ENCODE peak calls at places on chromosomes 1 and 21, in six cellular contexts. M, F, I, X, O and N are unnamed samples.

GRCh38 chr1:158969855-158970254 is 38.5 kb downstream of the PYHIN1 start:
- DNase-seq in I (no peak), M (no peak), X (no peak), O (no peak), F (no peak), N (no peak)

GRCh38 chr1:197672347-197672746 is 102.9 kb downstream of the DENND1B start:
- DNase-seq in M (no peak), X (no peak), O (no peak), F (no peak), I (no peak), N (no peak)

GRCh38 chr1:30385246-30385940 is 338.0 kb downstream of the MATN1 start:
- DNase-seq in M (no peak), X (no peak), I (peak), O (no peak), F (no peak), N (peak)

GRCh38 chr1:32349211-32349708 is 13.0 kb downstream of the FAM229A start:
- DNase-seq in X (no peak), O (no peak), M (no peak), I (peak), F (no peak), N (peak)

GRCh38 chr1:229624906-229625871 is 733 bp downstream of the TAF5L start:
- DNase-seq in I (peak), X (peak), M (no peak), O (peak), F (no peak), N (peak)

GRCh38 chr1:174023438-174023837 is 1.3 kb upstream of the RC3H1 start:
- DNase-seq in X (no peak), F (no peak), O (no peak), M (peak), I (no peak), N (no peak)

GRCh38 chr1:4801192-4801924 is 146.9 kb downstream of the AJAP1 start:
- DNase-seq in O (no peak), M (no peak), F (no peak), I (peak), X (no peak), N (peak)

GRCh38 chr1:190177555-190177954 is 300.1 kb downstream of the BRINP3 start:
- DNase-seq in I (no peak), M (no peak), X (no peak), F (no peak), O (no peak), N (no peak)

GRCh38 chr1:69321311-69321710 is 246.4 kb upstream of the LRRC7 start:
- DNase-seq in O (no peak), I (no peak), M (no peak), X (no peak), F (no peak), N (no peak)

GRCh38 chr1:87330201-87330953 is 1.7 kb downstream of the LMO4 start:
- DNase-seq in X (no peak), I (peak), O (no peak), F (no peak), M (no peak), N (peak)

GRCh38 chr1:64851664-64852063 is 106.8 kb downstream of the RAVER2 start:
- DNase-seq in O (no peak), X (no peak), I (no peak), M (no peak), F (no peak), N (no peak)

GRCh38 chr1:110339427-110340206 is 440 bp downstream of the RBM15 start:
- DNase-seq in I (no peak), O (no peak), F (no peak), M (no peak), X (peak), N (no peak)

GRCh38 chr1:32353886-32354570 is 8.3 kb downstream of the FAM229A start:
- DNase-seq in F (no peak), X (no peak), O (no peak), M (no peak), I (peak), N (no peak)

GRCh38 chr21:28742527-28742926 is 250.2 kb downstream of the LTN1 start:
- DNase-seq in X (no peak), O (no peak), I (no peak), F (no peak), M (no peak), N (no peak)

GRCh38 chr1:154191990-154192450 is at the start of gene TPM3:
- DNase-seq in F (no peak), M (no peak), I (no peak), X (no peak), O (no peak), N (no peak)

GRCh38 chr1:174874337-174875053 is 125.3 kb upstream of the CACYBP start:
- DNase-seq in X (no peak), F (peak), M (no peak), O (no peak), I (no peak), N (no peak)

GRCh38 chr1:50562106-50562505 is 138.9 kb upstream of the DMRTA2 start:
- DNase-seq in M (no peak), I (no peak), F (no peak), X (no peak), O (no peak), N (no peak)

GRCh38 chr1:177119311-177119710 is 45.2 kb downstream of the ASTN1 start:
- DNase-seq in X (no peak), O (peak), I (no peak), F (no peak), M (no peak), N (no peak)

DNA sequence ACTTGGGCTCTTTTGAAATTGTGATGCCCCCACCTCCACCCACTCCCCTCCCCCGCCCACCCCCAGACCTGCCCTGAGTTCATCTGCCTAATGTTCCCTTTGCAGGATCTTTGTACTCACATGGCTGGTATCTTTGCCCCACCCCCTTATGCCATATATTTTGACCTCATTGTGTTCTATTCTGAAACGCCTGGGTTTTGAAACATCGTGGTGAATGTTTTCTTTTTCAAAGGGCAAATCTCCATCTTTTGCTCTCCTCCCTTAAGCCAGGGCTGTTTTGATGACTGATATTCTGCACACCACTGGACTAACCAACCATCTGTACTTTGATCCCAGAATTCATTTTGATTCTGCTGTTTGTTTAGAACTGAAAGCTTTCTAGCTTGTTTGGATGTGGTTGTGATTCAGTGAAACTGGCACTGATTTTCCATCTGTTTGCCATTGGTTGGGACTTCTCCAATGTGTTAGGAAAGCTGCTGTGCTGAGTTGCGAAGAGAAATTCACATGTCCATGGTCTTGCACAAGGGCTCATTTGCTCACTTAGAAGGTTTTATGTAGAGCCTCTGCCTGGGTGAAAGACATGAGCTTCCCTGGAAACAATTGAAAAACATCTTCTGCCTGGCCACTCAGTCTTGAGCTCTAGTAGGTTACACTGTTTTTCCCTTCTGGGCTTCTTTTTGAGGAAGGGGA is 16.5 kb downstream of the SMAP2 start:
- DNase-seq in I (peak), O (no peak), F (no peak), X (no peak), M (no peak), N (no peak)
- TF ChIP-seq POLR2AphosphoS5 in I (peak), O (peak), F (peak), X (no peak), M (no peak), N (no peak)

DNA sequence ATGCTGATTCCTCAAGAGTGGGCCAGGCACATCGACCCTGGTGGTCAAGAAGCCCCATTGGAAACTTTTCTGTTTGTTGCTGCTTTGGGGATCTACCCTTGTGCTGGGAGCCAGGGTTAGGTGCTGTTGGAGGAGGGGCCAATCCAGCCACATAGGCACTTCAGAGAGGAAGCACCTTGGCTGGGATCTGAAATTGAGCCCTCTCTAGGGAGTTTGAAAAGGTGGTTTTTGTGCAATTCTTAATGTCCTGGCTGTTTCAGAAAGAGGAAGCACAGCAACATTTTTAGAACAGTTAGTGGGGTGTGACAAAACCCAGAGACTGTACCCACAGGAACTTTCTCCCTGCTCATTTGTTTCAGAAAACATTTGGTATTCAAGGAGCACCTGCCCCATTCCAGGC is 17.2 kb upstream of the BEND5 start:
- DNase-seq in M (no peak), O (no peak), X (no peak), I (no peak), F (peak), N (peak)
- TF ChIP-seq POLR2AphosphoS5 in M (no peak), O (no peak), X (no peak), I (no peak), F (no peak), N (no peak)

GRCh38 chr1:196558424-196558823 is 49.8 kb downstream of the KCNT2 start:
- DNase-seq in F (no peak), X (no peak), M (no peak), O (no peak), I (no peak), N (no peak)
- TF ChIP-seq POLR2AphosphoS5 in F (no peak), X (no peak), M (no peak), O (no peak), I (no peak), N (no peak)

DNA sequence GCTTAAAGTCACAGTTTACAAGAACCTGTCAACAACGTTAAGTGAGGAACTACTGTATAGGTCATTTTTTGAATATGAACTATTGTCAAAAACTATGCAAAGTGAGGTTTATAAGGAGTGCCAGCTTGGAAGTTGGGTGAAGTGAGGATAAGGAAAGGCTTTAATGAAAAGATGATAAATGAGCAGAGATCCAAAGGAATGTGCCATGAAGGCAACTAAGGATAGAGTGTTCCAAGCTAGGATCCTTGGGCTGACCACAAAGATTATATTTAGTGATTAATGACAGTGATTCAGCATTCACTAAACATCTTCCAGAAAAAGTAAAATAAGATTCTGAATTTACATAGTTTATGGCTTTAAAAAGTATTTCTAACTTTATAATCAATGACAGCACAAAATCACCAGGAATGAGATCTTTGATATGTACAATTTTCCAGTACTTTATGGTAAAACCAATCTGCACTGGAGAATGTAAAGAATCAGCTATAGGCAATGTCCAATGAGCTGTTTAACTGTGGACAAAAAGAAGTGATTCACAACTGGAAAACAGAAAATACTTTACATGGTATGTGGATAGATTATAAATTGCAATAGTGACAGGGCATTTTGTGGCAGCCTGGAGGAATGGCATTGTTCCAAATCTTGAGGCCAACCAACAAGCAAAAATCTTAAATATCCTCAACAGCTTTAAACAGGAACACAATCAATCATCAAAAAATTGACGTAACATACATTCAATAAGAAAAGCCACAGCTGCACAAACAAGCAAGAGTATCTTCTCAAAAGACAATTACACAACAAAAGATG is 91.2 kb upstream of the KCTD3 start:
- DNase-seq in M (no peak), X (no peak), F (no peak), O (no peak), I (no peak), N (no peak)
- TF ChIP-seq POLR2AphosphoS5 in M (no peak), X (no peak), F (no peak), O (no peak), I (no peak), N (no peak)

DNA sequence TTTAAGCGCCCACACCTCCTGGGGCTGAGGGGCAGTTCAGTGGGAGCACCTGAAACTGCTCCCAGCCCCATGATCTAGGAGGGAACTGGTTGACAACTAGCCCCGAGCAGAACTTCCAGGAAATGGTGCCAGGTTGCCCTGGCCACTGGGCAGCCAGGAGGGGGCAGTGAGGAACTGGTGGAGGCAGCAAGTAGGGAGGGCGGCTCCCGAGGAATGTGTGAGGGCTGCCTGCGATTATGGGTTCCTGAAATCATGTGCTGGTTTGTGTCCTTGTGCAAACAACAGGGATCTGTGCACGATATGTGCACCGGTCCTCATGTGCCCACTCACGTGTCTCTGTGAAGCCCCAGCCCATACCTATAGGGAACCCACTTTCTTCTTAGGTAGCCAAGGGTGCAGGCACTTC is 9.9 kb downstream of the GPR3 start:
- DNase-seq in X (no peak), I (peak), O (peak), M (no peak), F (no peak), N (peak)
- TF ChIP-seq POLR2AphosphoS5 in X (peak), I (peak), O (peak), M (no peak), F (peak), N (peak)

DNA sequence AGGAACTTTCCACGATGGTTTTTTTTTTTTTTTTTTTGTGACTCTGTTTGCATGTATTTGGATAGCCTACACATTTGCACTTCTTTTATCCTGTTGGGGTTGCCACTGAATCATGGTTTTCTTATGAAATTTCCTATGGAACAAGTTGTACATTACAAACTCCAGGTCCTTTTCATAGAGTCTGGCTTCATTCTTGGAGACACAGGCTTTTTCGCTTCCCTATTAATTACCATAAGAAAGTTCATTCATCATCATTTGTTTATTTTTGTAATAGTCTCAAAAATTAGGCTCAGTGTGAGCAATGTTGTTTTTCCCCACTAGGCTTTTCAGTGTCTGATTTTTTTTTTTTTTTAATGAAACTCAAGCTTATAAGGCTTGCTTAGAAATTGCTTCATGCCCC is 179.4 kb downstream of the FMN2 start:
- DNase-seq in O (no peak), M (no peak), F (no peak), X (no peak), I (no peak), N (no peak)
- TF ChIP-seq POLR2AphosphoS5 in O (no peak), M (no peak), F (no peak), X (no peak), I (no peak), N (no peak)

GRCh38 chr1:1874901-1875300 is 16.0 kb downstream of the GNB1 start:
- DNase-seq in I (no peak), M (no peak), X (no peak), O (no peak), F (no peak), N (peak)

GRCh38 chr1:1875932-1876331 is 15.0 kb downstream of the GNB1 start:
- DNase-seq in X (no peak), M (no peak), O (no peak), I (no peak), F (no peak), N (peak)

GRCh38 chr1:1873186-1873585 is 17.7 kb downstream of the GNB1 start:
- DNase-seq in X (no peak), F (no peak), M (no peak), I (no peak), O (no peak), N (peak)

GRCh38 chr1:1877852-1878436 is 12.9 kb downstream of the GNB1 start:
- DNase-seq in M (no peak), I (no peak), F (no peak), X (no peak), O (no peak), N (peak)

DNA sequence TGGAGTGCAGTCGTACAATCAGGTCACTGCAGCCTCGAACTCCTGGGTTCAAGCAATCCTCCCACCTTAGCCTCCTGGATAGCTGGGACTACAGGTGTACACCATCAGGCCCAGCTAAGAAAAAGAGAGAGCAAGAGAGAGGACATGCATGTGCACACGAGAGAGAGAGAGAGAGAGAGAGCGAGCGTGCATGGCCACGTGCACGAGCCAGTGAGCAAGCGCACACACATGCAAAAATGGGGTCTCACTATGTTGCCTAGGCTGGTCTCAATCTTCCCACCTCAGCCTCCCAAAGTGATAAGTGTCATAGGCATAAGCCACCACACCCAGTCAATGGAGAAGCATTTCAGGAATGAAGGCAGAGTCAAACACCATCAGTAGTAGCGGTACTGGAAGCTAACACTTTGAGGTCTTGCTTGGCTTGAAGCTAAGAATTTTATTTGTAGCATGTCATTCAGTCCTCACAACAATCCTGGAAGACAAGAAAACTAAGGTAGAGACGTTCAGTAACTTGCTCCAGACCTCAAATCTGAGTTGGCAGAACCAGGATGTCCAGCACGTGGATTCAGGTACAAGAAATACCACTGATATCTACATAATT is 14.5 kb downstream of the GNB1 start:
- DNase-seq in O (no peak), X (no peak), F (no peak), I (no peak), M (no peak), N (peak)
- TF ChIP-seq POLR2AphosphoS5 in O (no peak), X (no peak), F (peak), I (no peak), M (no peak), N (peak)

GRCh38 chr1:101262601-101263348 is 26.0 kb downstream of the S1PR1 start:
- DNase-seq in O (peak), F (no peak), X (no peak), I (no peak), M (no peak), N (no peak)
- TF ChIP-seq POLR2AphosphoS5 in O (no peak), F (no peak), X (no peak), I (no peak), M (no peak), N (no peak)

GRCh38 chr1:184535191-184535970 is 148.6 kb downstream of the C1orf21 start:
- DNase-seq in O (no peak), X (no peak), I (no peak), M (no peak), F (no peak), N (no peak)
- TF ChIP-seq POLR2AphosphoS5 in O (peak), X (no peak), I (peak), M (no peak), F (no peak), N (no peak)